ENCODE peak calls at places on chromosomes 12 and 14, in seven cellular contexts. One of them, this sample, is unnamed.

GRCh38 chr12:38523920-38524319 is 207.3 kb downstream of the ALG10B start:
- DNase-seq in SW480: no peak
- DNase-seq in pulmonary artery endothelial cell: no peak
- DNase-seq in ACHN: no peak
- DNase-seq in effector CD4-positive, alpha-beta T cell: no peak
- DNase-seq in germinal center: no peak
- DNase-seq in T-helper 2 cell: no peak
- DNase-seq in this sample: no peak

GRCh38 chr12:76341436-76342030 is 6.7 kb downstream of the BBS10 start:
- DNase-seq in germinal center: no peak
- DNase-seq in effector CD4-positive, alpha-beta T cell: no peak
- DNase-seq in T-helper 2 cell: no peak
- DNase-seq in pulmonary artery endothelial cell: no peak
- DNase-seq in SW480: no peak
- DNase-seq in ACHN: no peak
- DNase-seq in this sample: no peak

GRCh38 chr12:121611306-121611705 is 15.0 kb upstream of the ORAI1 start:
- DNase-seq in ACHN: no peak
- DNase-seq in T-helper 2 cell: peak
- DNase-seq in pulmonary artery endothelial cell: no peak
- DNase-seq in SW480: no peak
- DNase-seq in germinal center: peak
- DNase-seq in effector CD4-positive, alpha-beta T cell: no peak
- DNase-seq in this sample: peak

GRCh38 chr12:94145231-94145979 is 3.0 kb upstream of the PLXNC1 start:
- DNase-seq in pulmonary artery endothelial cell: no peak
- DNase-seq in germinal center: no peak
- DNase-seq in T-helper 2 cell: no peak
- DNase-seq in SW480: peak
- DNase-seq in ACHN: peak
- DNase-seq in effector CD4-positive, alpha-beta T cell: no peak
- DNase-seq in this sample: peak

GRCh38 chr12:45989277-45989856 is 1.0 kb downstream of the SCAF11 start:
- DNase-seq in T-helper 2 cell: peak
- DNase-seq in pulmonary artery endothelial cell: no peak
- DNase-seq in ACHN: peak
- DNase-seq in effector CD4-positive, alpha-beta T cell: no peak
- DNase-seq in SW480: peak
- DNase-seq in germinal center: no peak
- DNase-seq in this sample: peak

GRCh38 chr14:36818794-36819384 is 157.2 kb downstream of the PAX9 start:
- DNase-seq in T-helper 2 cell: no peak
- DNase-seq in germinal center: no peak
- DNase-seq in pulmonary artery endothelial cell: no peak
- DNase-seq in effector CD4-positive, alpha-beta T cell: no peak
- DNase-seq in SW480: no peak
- DNase-seq in ACHN: no peak
- DNase-seq in this sample: no peak

GRCh38 chr14:55699131-55700057 is 119.4 kb downstream of the KTN1 start:
- DNase-seq in ACHN: peak
- DNase-seq in T-helper 2 cell: no peak
- DNase-seq in germinal center: no peak
- DNase-seq in effector CD4-positive, alpha-beta T cell: no peak
- DNase-seq in SW480: peak
- DNase-seq in pulmonary artery endothelial cell: peak
- DNase-seq in this sample: no peak

GRCh38 chr12:96487214-96487613 is 2.2 kb upstream of the CFAP54 start:
- DNase-seq in ACHN: peak
- DNase-seq in SW480: no peak
- DNase-seq in T-helper 2 cell: no peak
- DNase-seq in pulmonary artery endothelial cell: no peak
- DNase-seq in germinal center: no peak
- DNase-seq in effector CD4-positive, alpha-beta T cell: no peak
- DNase-seq in this sample: no peak

GRCh38 chr14:100905166-100905565 is 1.6 kb upstream of the RTL1 start:
- DNase-seq in T-helper 2 cell: no peak
- DNase-seq in SW480: no peak
- DNase-seq in germinal center: no peak
- DNase-seq in effector CD4-positive, alpha-beta T cell: no peak
- DNase-seq in ACHN: no peak
- DNase-seq in pulmonary artery endothelial cell: no peak
- DNase-seq in this sample: no peak

GRCh38 chr14:75886661-75887348 is 95.0 kb downstream of the TGFB3 start:
- DNase-seq in SW480: no peak
- DNase-seq in effector CD4-positive, alpha-beta T cell: no peak
- DNase-seq in germinal center: no peak
- DNase-seq in T-helper 2 cell: no peak
- DNase-seq in pulmonary artery endothelial cell: no peak
- DNase-seq in ACHN: no peak
- DNase-seq in this sample: no peak

GRCh38 chr12:27272375-27273028 is 28.4 kb downstream of the STK38L start:
- DNase-seq in T-helper 2 cell: no peak
- DNase-seq in pulmonary artery endothelial cell: no peak
- DNase-seq in ACHN: no peak
- DNase-seq in SW480: peak
- DNase-seq in effector CD4-positive, alpha-beta T cell: no peak
- DNase-seq in germinal center: no peak
- DNase-seq in this sample: no peak

GRCh38 chr12:124687695-124688301 is 120.4 kb upstream of the NCOR2 start:
- DNase-seq in SW480: no peak
- DNase-seq in germinal center: no peak
- DNase-seq in pulmonary artery endothelial cell: no peak
- DNase-seq in ACHN: no peak
- DNase-seq in effector CD4-positive, alpha-beta T cell: no peak
- DNase-seq in T-helper 2 cell: no peak
- DNase-seq in this sample: no peak

GRCh38 chr12:86660488-86661171 is 404.4 kb upstream of the MGAT4C start:
- DNase-seq in effector CD4-positive, alpha-beta T cell: no peak
- DNase-seq in T-helper 2 cell: no peak
- DNase-seq in ACHN: peak
- DNase-seq in pulmonary artery endothelial cell: no peak
- DNase-seq in germinal center: no peak
- DNase-seq in SW480: peak
- DNase-seq in this sample: no peak

GRCh38 chr12:6078378-6079083 is 45.9 kb downstream of the VWF start:
- DNase-seq in germinal center: no peak
- DNase-seq in ACHN: no peak
- DNase-seq in effector CD4-positive, alpha-beta T cell: no peak
- DNase-seq in SW480: peak
- DNase-seq in T-helper 2 cell: no peak
- DNase-seq in pulmonary artery endothelial cell: no peak
- DNase-seq in this sample: no peak

GRCh38 chr12:12704593-12705230 is 8.7 kb upstream of the GPR19 start:
- DNase-seq in T-helper 2 cell: no peak
- DNase-seq in pulmonary artery endothelial cell: peak
- DNase-seq in ACHN: peak
- DNase-seq in germinal center: peak
- DNase-seq in SW480: peak
- DNase-seq in effector CD4-positive, alpha-beta T cell: no peak
- DNase-seq in this sample: peak

GRCh38 chr14:96722751-96723150 is 74.4 kb upstream of the VRK1 start:
- DNase-seq in ACHN: no peak
- DNase-seq in effector CD4-positive, alpha-beta T cell: no peak
- DNase-seq in germinal center: no peak
- DNase-seq in SW480: no peak
- DNase-seq in pulmonary artery endothelial cell: no peak
- DNase-seq in T-helper 2 cell: no peak
- DNase-seq in this sample: no peak

GRCh38 chr14:65486856-65487255 is 74.3 kb downstream of the FUT8 start:
- DNase-seq in pulmonary artery endothelial cell: no peak
- DNase-seq in SW480: no peak
- DNase-seq in germinal center: no peak
- DNase-seq in effector CD4-positive, alpha-beta T cell: no peak
- DNase-seq in ACHN: no peak
- DNase-seq in T-helper 2 cell: no peak
- DNase-seq in this sample: no peak

GRCh38 chr14:95299271-95299670 is 20.4 kb downstream of the CLMN start:
- DNase-seq in pulmonary artery endothelial cell: no peak
- DNase-seq in effector CD4-positive, alpha-beta T cell: no peak
- DNase-seq in SW480: no peak
- DNase-seq in ACHN: no peak
- DNase-seq in T-helper 2 cell: no peak
- DNase-seq in germinal center: no peak
- DNase-seq in this sample: no peak

GRCh38 chr12:104985206-104985605 is 910 bp upstream of the NOPCHAP1 start:
- DNase-seq in ACHN: no peak
- DNase-seq in pulmonary artery endothelial cell: no peak
- DNase-seq in T-helper 2 cell: no peak
- DNase-seq in germinal center: no peak
- DNase-seq in SW480: no peak
- DNase-seq in effector CD4-positive, alpha-beta T cell: no peak
- DNase-seq in this sample: peak

GRCh38 chr12:29088611-29089219 is 60.4 kb upstream of the FAR2 start:
- DNase-seq in SW480: peak
- DNase-seq in T-helper 2 cell: no peak
- DNase-seq in pulmonary artery endothelial cell: no peak
- DNase-seq in germinal center: no peak
- DNase-seq in ACHN: peak
- DNase-seq in effector CD4-positive, alpha-beta T cell: no peak
- DNase-seq in this sample: peak

GRCh38 chr12:70534466-70534865 is 102.8 kb downstream of the PTPRB start:
- DNase-seq in germinal center: no peak
- DNase-seq in pulmonary artery endothelial cell: no peak
- DNase-seq in ACHN: no peak
- DNase-seq in T-helper 2 cell: no peak
- DNase-seq in SW480: no peak
- DNase-seq in effector CD4-positive, alpha-beta T cell: no peak
- DNase-seq in this sample: no peak

GRCh38 chr14:73610692-73611091 is 1.6 kb upstream of the ACOT6 start:
- DNase-seq in T-helper 2 cell: no peak
- DNase-seq in pulmonary artery endothelial cell: peak
- DNase-seq in ACHN: no peak
- DNase-seq in effector CD4-positive, alpha-beta T cell: no peak
- DNase-seq in SW480: no peak
- DNase-seq in germinal center: no peak
- DNase-seq in this sample: no peak

GRCh38 chr12:82326905-82327503 is 31.2 kb downstream of the CCDC59 start:
- DNase-seq in T-helper 2 cell: no peak
- DNase-seq in SW480: peak
- DNase-seq in effector CD4-positive, alpha-beta T cell: no peak
- DNase-seq in pulmonary artery endothelial cell: no peak
- DNase-seq in ACHN: peak
- DNase-seq in germinal center: no peak
- DNase-seq in this sample: peak

GRCh38 chr14:20652996-20653975 is 11.8 kb upstream of the OR6S1 start:
- DNase-seq in effector CD4-positive, alpha-beta T cell: no peak
- DNase-seq in T-helper 2 cell: no peak
- DNase-seq in ACHN: peak
- DNase-seq in SW480: no peak
- DNase-seq in germinal center: no peak
- DNase-seq in pulmonary artery endothelial cell: no peak
- DNase-seq in this sample: no peak

GRCh38 chr12:50110762-50111416 is 1.1 kb upstream of the COX14 start:
- DNase-seq in T-helper 2 cell: no peak
- DNase-seq in SW480: peak
- DNase-seq in effector CD4-positive, alpha-beta T cell: no peak
- DNase-seq in ACHN: peak
- DNase-seq in pulmonary artery endothelial cell: no peak
- DNase-seq in germinal center: peak
- DNase-seq in this sample: peak

GRCh38 chr14:100313464-100314230 is 7.4 kb upstream of the SLC25A29 start:
- DNase-seq in ACHN: no peak
- DNase-seq in pulmonary artery endothelial cell: no peak
- DNase-seq in germinal center: no peak
- DNase-seq in effector CD4-positive, alpha-beta T cell: no peak
- DNase-seq in SW480: no peak
- DNase-seq in T-helper 2 cell: no peak
- DNase-seq in this sample: no peak

GRCh38 chr14:49945448-49946319 is 52.8 kb downstream of the ARF6 start:
- DNase-seq in germinal center: no peak
- DNase-seq in SW480: no peak
- DNase-seq in T-helper 2 cell: no peak
- DNase-seq in effector CD4-positive, alpha-beta T cell: no peak
- DNase-seq in pulmonary artery endothelial cell: no peak
- DNase-seq in ACHN: no peak
- DNase-seq in this sample: no peak

GRCh38 chr12:114636723-114637480 is 47.1 kb downstream of the TBX3 start:
- DNase-seq in germinal center: no peak
- DNase-seq in effector CD4-positive, alpha-beta T cell: no peak
- DNase-seq in SW480: no peak
- DNase-seq in T-helper 2 cell: no peak
- DNase-seq in ACHN: peak
- DNase-seq in pulmonary artery endothelial cell: no peak
- DNase-seq in this sample: no peak

GRCh38 chr14:90780519-90780918 is 35.7 kb downstream of the TTC7B start:
- DNase-seq in SW480: no peak
- DNase-seq in T-helper 2 cell: no peak
- DNase-seq in germinal center: no peak
- DNase-seq in ACHN: no peak
- DNase-seq in effector CD4-positive, alpha-beta T cell: no peak
- DNase-seq in pulmonary artery endothelial cell: no peak
- DNase-seq in this sample: no peak

GRCh38 chr12:14601692-14602091 is 34.0 kb upstream of the PLBD1 start:
- DNase-seq in germinal center: no peak
- DNase-seq in effector CD4-positive, alpha-beta T cell: no peak
- DNase-seq in pulmonary artery endothelial cell: no peak
- DNase-seq in T-helper 2 cell: no peak
- DNase-seq in SW480: no peak
- DNase-seq in ACHN: no peak
- DNase-seq in this sample: no peak

GRCh38 chr14:100609331-100609870 is 22.2 kb upstream of the BEGAIN start:
- DNase-seq in SW480: no peak
- DNase-seq in effector CD4-positive, alpha-beta T cell: no peak
- DNase-seq in germinal center: no peak
- DNase-seq in pulmonary artery endothelial cell: no peak
- DNase-seq in T-helper 2 cell: no peak
- DNase-seq in ACHN: no peak
- DNase-seq in this sample: no peak

GRCh38 chr12:94638521-94638920 is 11.8 kb downstream of the TMCC3 start:
- DNase-seq in pulmonary artery endothelial cell: no peak
- DNase-seq in germinal center: no peak
- DNase-seq in T-helper 2 cell: no peak
- DNase-seq in ACHN: no peak
- DNase-seq in effector CD4-positive, alpha-beta T cell: no peak
- DNase-seq in SW480: no peak
- DNase-seq in this sample: no peak

GRCh38 chr14:89164168-89165074 is 252.6 kb downstream of the FOXN3 start:
- DNase-seq in germinal center: peak
- DNase-seq in ACHN: no peak
- DNase-seq in T-helper 2 cell: no peak
- DNase-seq in effector CD4-positive, alpha-beta T cell: no peak
- DNase-seq in SW480: no peak
- DNase-seq in pulmonary artery endothelial cell: no peak
- DNase-seq in this sample: no peak

This sample was measured in NAMALWA.